ENCODE peak calls at places on chromosomes 5 and 9, in seven cellular contexts. F is epithelial cell of esophagus, A is fibroblast of lung, C is endothelial cell, P is GM12865, T is type B pancreatic cell, R is hepatocyte. D is an unnamed sample.

GRCh38 chr9:116643691-116644090 is 43.4 kb upstream of the TRIM32 start:
- DNase-seq in F (no peak), A (no peak), C (no peak), P (no peak), T (no peak), R (no peak), D (no peak)

GRCh38 chr9:87570000-87570834 is 72.5 kb downstream of the DAPK1 start:
- DNase-seq in F (no peak), A (peak; percentile 37), C (no peak), P (no peak), T (no peak), R (peak; percentile 51), D (no peak)

GRCh38 chr9:73146113-73146815 is 5.4 kb upstream of the ANXA1 start:
- DNase-seq in F (no peak), A (no peak), C (no peak), P (no peak), T (no peak), R (no peak), D (no peak)

GRCh38 chr5:5330723-5331530 is 91.5 kb upstream of the ICE1 start:
- DNase-seq in F (no peak), A (peak; percentile 44), C (no peak), P (no peak), T (no peak), R (no peak), D (no peak)

GRCh38 chr9:35937227-35937626 is 20.7 kb downstream of the OR2S2 start:
- DNase-seq in F (no peak), A (peak; percentile 77), C (no peak), P (no peak), T (no peak), R (no peak), D (peak; percentile 51)

GRCh38 chr5:73322453-73323076 is 126.0 kb downstream of the FOXD1 start:
- DNase-seq in F (no peak), A (no peak), C (no peak), P (no peak), T (no peak), R (no peak), D (no peak)

GRCh38 chr5:181173420-181174342 is 26.3 kb downstream of the OR2V2 start:
- DNase-seq in F (peak; percentile 83), A (peak; percentile 80), C (no peak), P (peak; percentile 88), T (no peak), R (peak; percentile 52), D (peak; percentile 43)

GRCh38 chr5:73436535-73437125 is 11.9 kb downstream of the FOXD1 start:
- DNase-seq in F (no peak), A (no peak), C (peak; percentile 27), P (no peak), T (no peak), R (peak; percentile 21), D (no peak)

GRCh38 chr9:17613723-17614122 is 34.9 kb downstream of the SH3GL2 start:
- DNase-seq in F (peak; percentile 56), A (peak; percentile 87), C (no peak), P (no peak), T (no peak), R (no peak), D (peak; percentile 32)

GRCh38 chr5:62385816-62386400 is 17.8 kb downstream of the DIMT1 start:
- DNase-seq in F (peak; percentile 63), A (peak; percentile 43), C (no peak), P (no peak), T (no peak), R (no peak), D (no peak)

GRCh38 chr5:21071421-21071820 is 1083.4 kb upstream of the CDH18 start:
- DNase-seq in F (no peak), A (no peak), C (no peak), P (no peak), T (no peak), R (no peak), D (no peak)

GRCh38 chr9:138025417-138025816 is 147.8 kb downstream of the CACNA1B start:
- DNase-seq in F (no peak), A (no peak), C (no peak), P (no peak), T (peak; percentile 53), R (no peak), D (no peak)

GRCh38 chr9:93119953-93120845 is 13.9 kb downstream of the NINJ1 start:
- DNase-seq in F (peak; percentile 90), A (peak; percentile 96), C (no peak), P (peak; percentile 86), T (no peak), R (peak; percentile 85), D (peak; percentile 97)

GRCh38 chr5:158943057-158943456 is 156.7 kb downstream of the EBF1 start:
- DNase-seq in F (peak; percentile 93), A (peak; percentile 88), C (no peak), P (peak; percentile 24), T (no peak), R (peak; percentile 28), D (peak; percentile 66)

GRCh38 chr5:171388816-171389168 is 1.1 kb downstream of the NPM1 start:
- DNase-seq in F (no peak), A (peak; percentile 8), C (no peak), P (peak; percentile 56), T (no peak), R (no peak), D (no peak)

GRCh38 chr9:8809747-8810146 is 1010.2 kb upstream of the DMAC1 start:
- DNase-seq in F (no peak), A (no peak), C (no peak), P (no peak), T (no peak), R (no peak), D (no peak)

GRCh38 chr9:31608881-31609280 is 775.6 kb upstream of the ACO1 start:
- DNase-seq in F (peak; percentile 33), A (peak; percentile 10), C (no peak), P (no peak), T (no peak), R (no peak), D (no peak)

GRCh38 chr9:136804509-136805206 is 3.1 kb upstream of the RABL6 start:
- DNase-seq in F (peak; percentile 27), A (no peak), C (no peak), P (no peak), T (no peak), R (peak; percentile 5), D (no peak)

GRCh38 chr5:65483474-65484346 is 2.0 kb upstream of the ADAMTS6 start:
- DNase-seq in F (peak; percentile 73), A (peak; percentile 78), C (no peak), P (peak; percentile 66), T (no peak), R (peak; percentile 67), D (peak; percentile 85)

GRCh38 chr9:108473209-108474112 is 382.3 kb downstream of the ACTL7B start:
- DNase-seq in F (peak; percentile 91), A (peak; percentile 84), C (no peak), P (no peak), T (no peak), R (no peak), D (peak; percentile 90)

GRCh38 chr5:91369480-91369879 is 13.6 kb downstream of the ARRDC3 start:
- DNase-seq in F (no peak), A (no peak), C (no peak), P (no peak), T (no peak), R (no peak), D (no peak)

GRCh38 chr5:154221371-154221896 is 30.9 kb downstream of the GALNT10 start:
- DNase-seq in F (peak; percentile 77), A (peak; percentile 100), C (no peak), P (peak; percentile 58), T (no peak), R (peak; percentile 20), D (peak; percentile 82)

GRCh38 chr5:150781706-150782614 is 3.4 kb downstream of the SMIM3 start:
- DNase-seq in F (peak; percentile 69), A (peak; percentile 99), C (no peak), P (no peak), T (no peak), R (peak; percentile 74), D (peak; percentile 93)

GRCh38 chr9:133761641-133762248 is 23.6 kb upstream of the SARDH start:
- DNase-seq in F (no peak), A (no peak), C (no peak), P (no peak), T (peak; percentile 44), R (no peak), D (no peak)

GRCh38 chr5:72106922-72107873 is at the start of gene MAP1B:
- DNase-seq in F (peak; percentile 32), A (peak; percentile 82), C (peak; percentile 79), P (no peak), T (peak; percentile 83), R (peak; percentile 76), D (peak; percentile 74)

GRCh38 chr9:117825609-117826347 is 121.6 kb downstream of the TLR4 start:
- DNase-seq in F (no peak), A (no peak), C (no peak), P (peak; percentile 74), T (no peak), R (no peak), D (no peak)

GRCh38 chr5:100900796-100901731 is 2.0 kb downstream of the ST8SIA4 start:
- DNase-seq in F (peak; percentile 71), A (peak; percentile 71), C (peak; percentile 74), P (peak; percentile 97), T (no peak), R (peak; percentile 70), D (peak; percentile 55)

DNA sequence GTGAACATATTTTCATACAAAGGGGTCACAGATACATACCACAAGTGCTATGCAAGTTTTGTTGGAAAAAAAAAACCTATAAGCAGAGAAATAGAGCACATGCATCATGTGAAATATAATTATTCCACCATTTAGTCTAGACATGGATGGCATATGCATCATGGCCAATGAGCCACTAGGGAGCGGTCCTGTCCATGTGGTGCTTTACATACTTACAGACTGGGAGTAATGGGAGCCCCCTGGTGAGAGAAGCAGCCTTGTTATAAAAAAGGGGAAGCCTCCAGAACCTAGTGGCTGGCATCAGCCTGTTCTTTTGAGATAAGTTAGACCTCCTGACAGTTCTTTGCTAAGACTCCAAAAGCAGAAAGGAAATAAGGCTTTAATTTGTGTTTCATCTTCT is 1524.1 kb downstream of the MAT2B start:
- DNase-seq in F (peak; percentile 15), A (peak; percentile 44), C (peak; percentile 52), P (peak; percentile 16), T (no peak), R (peak; percentile 59), D (no peak)
- TF ChIP-seq CTCF in F (peak; percentile 26), A (no peak), C (peak; percentile 37), P (peak; percentile 20), T (peak; percentile 58), R (peak; percentile 56), D (no peak)

GRCh38 chr5:109589983-109590382 is 99.7 kb upstream of the MAN2A1 start:
- DNase-seq in F (peak; percentile 33), A (no peak), C (no peak), P (peak; percentile 2), T (no peak), R (no peak), D (no peak)
- TF ChIP-seq CTCF in F (no peak), A (no peak), C (no peak), P (no peak), T (no peak), R (no peak), D (no peak)

DNA sequence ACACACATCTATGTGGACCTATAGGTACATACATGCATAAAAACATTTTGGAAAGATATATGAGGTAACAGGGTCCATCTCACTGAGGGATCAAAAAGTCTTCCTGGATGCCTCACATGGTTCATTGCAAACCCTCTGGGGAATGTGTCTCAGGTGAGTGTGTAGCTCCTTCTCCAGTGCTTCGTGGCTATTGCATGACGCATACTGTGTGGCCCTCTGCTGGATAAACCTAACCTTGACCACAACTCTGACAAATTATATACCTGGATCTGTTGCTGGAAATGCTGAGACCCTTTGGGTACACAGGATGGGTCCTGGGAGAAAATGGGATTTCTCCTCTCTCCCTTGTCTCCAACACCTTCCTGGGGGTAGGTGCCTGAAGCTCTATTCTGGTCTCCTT is 91.9 kb downstream of the JAKMIP2 start:
- DNase-seq in F (peak; percentile 53), A (peak; percentile 10), C (no peak), P (no peak), T (no peak), R (peak; percentile 63), D (no peak)
- TF ChIP-seq CTCF in F (peak; percentile 33), A (no peak), C (no peak), P (no peak), T (peak; percentile 19), R (peak; percentile 35), D (no peak)

GRCh38 chr5:138911441-138911840 is 36.3 kb upstream of the LRRTM2 start:
- DNase-seq in F (no peak), A (peak; percentile 85), C (no peak), P (no peak), T (no peak), R (no peak), D (peak; percentile 44)
- TF ChIP-seq CTCF in F (no peak), A (no peak), C (no peak), P (no peak), T (no peak), R (no peak), D (no peak)